ENCODE peak calls at places on chromosome 19, in five cellular contexts. M is HEK293T; P is activated T-helper 9 cell treated with anti-CD3 and anti-CD28 coated beads, Interleukin-2, amount 50 U/mL, for 16 hours; N is SIG-M5; U is cardiac muscle cell. D is an unnamed sample.

GRCh38 chr19:5718032-5718578 is 1.8 kb downstream of the LONP1 start:
- DNase-seq in M (no peak), P (peak), N (no peak), U (peak), D (no peak)

GRCh38 chr19:4369109-4369887 is 25.9 kb downstream of the MPND start:
- DNase-seq in M (no peak), P (peak), N (no peak), U (no peak), D (peak)

GRCh38 chr19:658059-658839 is 4.8 kb downstream of the RNF126 start:
- DNase-seq in M (no peak), P (no peak), N (no peak), U (no peak), D (no peak)

GRCh38 chr19:10577951-10578350 is 9.2 kb downstream of the AP1M2 start:
- DNase-seq in M (no peak), P (no peak), N (no peak), U (no peak), D (no peak)

GRCh38 chr19:9309139-9309973 is at the start of gene ZNF699:
- DNase-seq in M (peak), P (peak), N (peak), U (peak), D (peak)

GRCh38 chr19:55492362-55492944 is 4.2 kb downstream of the SSC5D start:
- DNase-seq in M (no peak), P (no peak), N (no peak), U (no peak), D (no peak)

GRCh38 chr19:46654621-46655152 is 6.3 kb downstream of the DACT3 start:
- DNase-seq in M (no peak), P (no peak), N (no peak), U (peak), D (no peak)

GRCh38 chr19:53892981-53893325 is 11.0 kb downstream of the PRKCG start:
- DNase-seq in M (peak), P (no peak), N (no peak), U (no peak), D (no peak)

GRCh38 chr19:46993622-46994021 is 26.0 kb upstream of the NPAS1 start:
- DNase-seq in M (no peak), P (no peak), N (no peak), U (no peak), D (no peak)

GRCh38 chr19:45492627-45493470 is 4.0 kb downstream of the RTN2 start:
- DNase-seq in M (peak), P (no peak), N (no peak), U (peak), D (peak)

GRCh38 chr19:29002336-29002735 is 210.6 kb downstream of the UQCRFS1 start:
- DNase-seq in M (no peak), P (no peak), N (no peak), U (no peak), D (no peak)

GRCh38 chr19:29690842-29691241 is 24.2 kb downstream of the C19orf12 start:
- DNase-seq in M (peak), P (peak), N (no peak), U (peak), D (peak)

GRCh38 chr19:10808937-10809655 is 26.9 kb downstream of the TMED1 start:
- DNase-seq in M (no peak), P (no peak), N (no peak), U (peak), D (no peak)

GRCh38 chr19:10835089-10835753 is 791 bp downstream of the TMED1 start:
- DNase-seq in M (no peak), P (no peak), N (no peak), U (no peak), D (no peak)

GRCh38 chr19:41376241-41376997 is at the start of gene TMEM91:
- DNase-seq in M (no peak), P (no peak), N (no peak), U (peak), D (no peak)

GRCh38 chr19:39502640-39503417 is 4.1 kb downstream of the DLL3 start:
- DNase-seq in M (peak), P (peak), N (no peak), U (peak), D (peak)

GRCh38 chr19:10568826-10569651 is at the start of gene CDKN2D:
- DNase-seq in M (peak), P (peak), N (peak), U (peak), D (peak)

GRCh38 chr19:48470281-48470680 is 1.1 kb downstream of the CYTH2 start:
- DNase-seq in M (no peak), P (no peak), N (no peak), U (no peak), D (no peak)

GRCh38 chr19:19558055-19558454 is 20.0 kb downstream of the CILP2 start:
- DNase-seq in M (no peak), P (no peak), N (no peak), U (no peak), D (no peak)